ENCODE peak calls at places on chromosomes 12 and 14, in seven cellular contexts. One of them, this sample, is unnamed.

GRCh38 chr12:56631790-56632700 is 1.9 kb upstream of the BAZ2A start:
- DNase-seq in stomach: peak
- DNase-seq in prostate gland: peak
- DNase-seq in suprapubic skin: peak
- DNase-seq in spleen: peak
- DNase-seq in sigmoid colon: peak
- DNase-seq in GM23338: peak
- DNase-seq in this sample: peak

GRCh38 chr12:56682323-56682722 is 5.8 kb downstream of the PTGES3 start:
- DNase-seq in stomach: peak
- DNase-seq in prostate gland: no peak
- DNase-seq in suprapubic skin: no peak
- DNase-seq in spleen: peak
- DNase-seq in sigmoid colon: no peak
- DNase-seq in GM23338: no peak
- DNase-seq in this sample: no peak

GRCh38 chr14:77063581-77064289 is 34.3 kb upstream of the CIPC start:
- DNase-seq in stomach: no peak
- DNase-seq in prostate gland: no peak
- DNase-seq in suprapubic skin: no peak
- DNase-seq in spleen: no peak
- DNase-seq in sigmoid colon: no peak
- DNase-seq in GM23338: no peak
- DNase-seq in this sample: no peak

GRCh38 chr14:80726211-80726610 is 215.3 kb downstream of the CEP128 start:
- DNase-seq in stomach: no peak
- DNase-seq in prostate gland: no peak
- DNase-seq in suprapubic skin: no peak
- DNase-seq in spleen: no peak
- DNase-seq in sigmoid colon: no peak
- DNase-seq in GM23338: no peak
- DNase-seq in this sample: no peak

GRCh38 chr14:87102979-87103378 is 890.0 kb downstream of the GALC start:
- DNase-seq in stomach: no peak
- DNase-seq in prostate gland: no peak
- DNase-seq in suprapubic skin: no peak
- DNase-seq in spleen: no peak
- DNase-seq in sigmoid colon: no peak
- DNase-seq in GM23338: no peak
- DNase-seq in this sample: no peak

GRCh38 chr12:106519587-106519986 is 63.2 kb upstream of the RFX4 start:
- DNase-seq in stomach: no peak
- DNase-seq in prostate gland: no peak
- DNase-seq in suprapubic skin: no peak
- DNase-seq in spleen: no peak
- DNase-seq in sigmoid colon: no peak
- DNase-seq in GM23338: no peak
- DNase-seq in this sample: no peak

GRCh38 chr14:35304812-35305462 is 12.8 kb downstream of the PSMA6 start:
- DNase-seq in stomach: no peak
- DNase-seq in prostate gland: no peak
- DNase-seq in suprapubic skin: no peak
- DNase-seq in spleen: no peak
- DNase-seq in sigmoid colon: no peak
- DNase-seq in GM23338: no peak
- DNase-seq in this sample: no peak

GRCh38 chr12:116127858-116128257 is 149.6 kb downstream of the MED13L start:
- DNase-seq in stomach: no peak
- DNase-seq in prostate gland: no peak
- DNase-seq in suprapubic skin: no peak
- DNase-seq in spleen: no peak
- DNase-seq in sigmoid colon: no peak
- DNase-seq in GM23338: no peak
- DNase-seq in this sample: no peak

GRCh38 chr12:98821849-98822248 is 176.8 kb downstream of the APAF1 start:
- DNase-seq in stomach: no peak
- DNase-seq in prostate gland: no peak
- DNase-seq in suprapubic skin: no peak
- DNase-seq in spleen: no peak
- DNase-seq in sigmoid colon: no peak
- DNase-seq in GM23338: no peak
- DNase-seq in this sample: no peak

GRCh38 chr12:23906329-23906728 is 43.1 kb downstream of the SOX5 start:
- DNase-seq in stomach: no peak
- DNase-seq in prostate gland: no peak
- DNase-seq in suprapubic skin: no peak
- DNase-seq in spleen: no peak
- DNase-seq in sigmoid colon: no peak
- DNase-seq in GM23338: peak
- DNase-seq in this sample: peak

GRCh38 chr12:56676851-56677601 is 11.1 kb downstream of the PTGES3 start:
- DNase-seq in stomach: no peak
- DNase-seq in prostate gland: no peak
- DNase-seq in suprapubic skin: peak
- DNase-seq in spleen: peak
- DNase-seq in sigmoid colon: no peak
- DNase-seq in GM23338: no peak
- DNase-seq in this sample: no peak

GRCh38 chr12:96225003-96225855 is 31.1 kb downstream of the ELK3 start:
- DNase-seq in stomach: no peak
- DNase-seq in prostate gland: no peak
- DNase-seq in suprapubic skin: no peak
- DNase-seq in spleen: no peak
- DNase-seq in sigmoid colon: no peak
- DNase-seq in GM23338: no peak
- DNase-seq in this sample: no peak

GRCh38 chr12:26651566-26652188 is 181.3 kb downstream of the ITPR2 start:
- DNase-seq in stomach: peak
- DNase-seq in prostate gland: peak
- DNase-seq in suprapubic skin: no peak
- DNase-seq in spleen: no peak
- DNase-seq in sigmoid colon: no peak
- DNase-seq in GM23338: peak
- DNase-seq in this sample: peak

GRCh38 chr12:52667509-52667908 is 12.7 kb downstream of the KRT1 start:
- DNase-seq in stomach: no peak
- DNase-seq in prostate gland: no peak
- DNase-seq in suprapubic skin: no peak
- DNase-seq in spleen: no peak
- DNase-seq in sigmoid colon: no peak
- DNase-seq in GM23338: peak
- DNase-seq in this sample: no peak

GRCh38 chr14:94100847-94101246 is 9.7 kb upstream of the IFI27 start:
- DNase-seq in stomach: no peak
- DNase-seq in prostate gland: no peak
- DNase-seq in suprapubic skin: no peak
- DNase-seq in spleen: no peak
- DNase-seq in sigmoid colon: no peak
- DNase-seq in GM23338: no peak
- DNase-seq in this sample: no peak

GRCh38 chr12:70070494-70071007 is 172.7 kb upstream of the CNOT2 start:
- DNase-seq in stomach: no peak
- DNase-seq in prostate gland: no peak
- DNase-seq in suprapubic skin: no peak
- DNase-seq in spleen: no peak
- DNase-seq in sigmoid colon: no peak
- DNase-seq in GM23338: no peak
- DNase-seq in this sample: no peak

GRCh38 chr14:21669284-21669683 is 4.3 kb downstream of the OR4E1 start:
- DNase-seq in stomach: no peak
- DNase-seq in prostate gland: no peak
- DNase-seq in suprapubic skin: no peak
- DNase-seq in spleen: no peak
- DNase-seq in sigmoid colon: no peak
- DNase-seq in GM23338: no peak
- DNase-seq in this sample: peak

GRCh38 chr12:132610051-132610759 is at the start of gene LRCOL1:
- DNase-seq in stomach: no peak
- DNase-seq in prostate gland: no peak
- DNase-seq in suprapubic skin: no peak
- DNase-seq in spleen: no peak
- DNase-seq in sigmoid colon: no peak
- DNase-seq in GM23338: no peak
- DNase-seq in this sample: no peak

GRCh38 chr14:61498303-61498702 is 176.9 kb downstream of the PRKCH start:
- DNase-seq in stomach: no peak
- DNase-seq in prostate gland: no peak
- DNase-seq in suprapubic skin: no peak
- DNase-seq in spleen: no peak
- DNase-seq in sigmoid colon: no peak
- DNase-seq in GM23338: no peak
- DNase-seq in this sample: no peak

GRCh38 chr12:52918351-52918750 is 13.5 kb upstream of the KRT8 start:
- DNase-seq in stomach: no peak
- DNase-seq in prostate gland: no peak
- DNase-seq in suprapubic skin: no peak
- DNase-seq in spleen: no peak
- DNase-seq in sigmoid colon: no peak
- DNase-seq in GM23338: no peak
- DNase-seq in this sample: no peak

GRCh38 chr14:90759370-90760054 is 56.7 kb downstream of the TTC7B start:
- DNase-seq in stomach: peak
- DNase-seq in prostate gland: no peak
- DNase-seq in suprapubic skin: peak
- DNase-seq in spleen: no peak
- DNase-seq in sigmoid colon: no peak
- DNase-seq in GM23338: no peak
- DNase-seq in this sample: no peak

GRCh38 chr14:63308723-63309317 is 9.9 kb downstream of the GPHB5 start:
- DNase-seq in stomach: no peak
- DNase-seq in prostate gland: no peak
- DNase-seq in suprapubic skin: no peak
- DNase-seq in spleen: no peak
- DNase-seq in sigmoid colon: no peak
- DNase-seq in GM23338: peak
- DNase-seq in this sample: peak

GRCh38 chr12:90741611-90742010 is 213.4 kb downstream of the CCER1 start:
- DNase-seq in stomach: no peak
- DNase-seq in prostate gland: no peak
- DNase-seq in suprapubic skin: no peak
- DNase-seq in spleen: no peak
- DNase-seq in sigmoid colon: no peak
- DNase-seq in GM23338: no peak
- DNase-seq in this sample: no peak

GRCh38 chr12:3597526-3598210 is 106.7 kb downstream of the PRMT8 start:
- DNase-seq in stomach: no peak
- DNase-seq in prostate gland: no peak
- DNase-seq in suprapubic skin: no peak
- DNase-seq in spleen: peak
- DNase-seq in sigmoid colon: peak
- DNase-seq in GM23338: no peak
- DNase-seq in this sample: no peak
- TF ChIP-seq POLR2AphosphoS5 in stomach: no peak
- TF ChIP-seq POLR2AphosphoS5 in prostate gland: no peak
- TF ChIP-seq POLR2AphosphoS5 in suprapubic skin: no peak
- TF ChIP-seq POLR2AphosphoS5 in spleen: no peak
- TF ChIP-seq POLR2AphosphoS5 in sigmoid colon: no peak
- TF ChIP-seq POLR2AphosphoS5 in GM23338: no peak
- TF ChIP-seq POLR2AphosphoS5 in this sample: no peak

GRCh38 chr12:119156401-119156800 is 22.3 kb upstream of the HSPB8 start:
- DNase-seq in stomach: no peak
- DNase-seq in prostate gland: no peak
- DNase-seq in suprapubic skin: no peak
- DNase-seq in spleen: peak
- DNase-seq in sigmoid colon: no peak
- DNase-seq in GM23338: peak
- DNase-seq in this sample: no peak
- TF ChIP-seq POLR2AphosphoS5 in stomach: no peak
- TF ChIP-seq POLR2AphosphoS5 in prostate gland: no peak
- TF ChIP-seq POLR2AphosphoS5 in suprapubic skin: no peak
- TF ChIP-seq POLR2AphosphoS5 in spleen: no peak
- TF ChIP-seq POLR2AphosphoS5 in sigmoid colon: no peak
- TF ChIP-seq POLR2AphosphoS5 in GM23338: no peak
- TF ChIP-seq POLR2AphosphoS5 in this sample: no peak

GRCh38 chr14:69288001-69288771 is 28.2 kb downstream of the GALNT16 start:
- DNase-seq in stomach: peak
- DNase-seq in prostate gland: no peak
- DNase-seq in suprapubic skin: peak
- DNase-seq in spleen: no peak
- DNase-seq in sigmoid colon: peak
- DNase-seq in GM23338: peak
- DNase-seq in this sample: peak
- TF ChIP-seq POLR2AphosphoS5 in stomach: no peak
- TF ChIP-seq POLR2AphosphoS5 in prostate gland: no peak
- TF ChIP-seq POLR2AphosphoS5 in suprapubic skin: no peak
- TF ChIP-seq POLR2AphosphoS5 in spleen: no peak
- TF ChIP-seq POLR2AphosphoS5 in sigmoid colon: peak
- TF ChIP-seq POLR2AphosphoS5 in GM23338: no peak
- TF ChIP-seq POLR2AphosphoS5 in this sample: no peak

DNA sequence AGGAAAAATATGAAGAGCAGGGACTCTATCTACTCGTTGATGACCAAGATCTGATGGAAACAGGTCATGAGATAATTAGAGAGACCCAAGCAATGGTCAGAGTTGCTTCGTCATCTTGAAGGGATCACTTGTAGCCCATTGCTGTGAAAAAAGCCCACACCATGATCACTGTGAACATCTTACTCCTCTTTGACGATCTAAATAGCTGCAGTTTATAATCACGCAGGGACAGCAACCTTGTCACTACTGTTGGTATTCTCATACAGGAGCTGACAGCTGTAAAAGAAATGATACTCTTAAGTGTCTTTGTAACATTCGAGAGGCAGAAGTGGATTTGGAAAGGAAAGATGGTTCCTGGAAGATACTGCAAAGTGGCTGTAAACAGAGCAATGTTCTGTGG is 33.7 kb upstream of the RERGL start:
- DNase-seq in stomach: no peak
- DNase-seq in prostate gland: no peak
- DNase-seq in suprapubic skin: no peak
- DNase-seq in spleen: no peak
- DNase-seq in sigmoid colon: no peak
- DNase-seq in GM23338: no peak
- DNase-seq in this sample: no peak
- TF ChIP-seq POLR2AphosphoS5 in stomach: no peak
- TF ChIP-seq POLR2AphosphoS5 in prostate gland: no peak
- TF ChIP-seq POLR2AphosphoS5 in suprapubic skin: no peak
- TF ChIP-seq POLR2AphosphoS5 in spleen: no peak
- TF ChIP-seq POLR2AphosphoS5 in sigmoid colon: no peak
- TF ChIP-seq POLR2AphosphoS5 in GM23338: no peak
- TF ChIP-seq POLR2AphosphoS5 in this sample: no peak

GRCh38 chr12:54377797-54378515 is 6.6 kb downstream of the ZNF385A start:
- DNase-seq in stomach: no peak
- DNase-seq in prostate gland: no peak
- DNase-seq in suprapubic skin: no peak
- DNase-seq in spleen: no peak
- DNase-seq in sigmoid colon: no peak
- DNase-seq in GM23338: no peak
- DNase-seq in this sample: no peak

GRCh38 chr12:54381136-54381535 is 3.4 kb downstream of the ZNF385A start:
- DNase-seq in stomach: no peak
- DNase-seq in prostate gland: no peak
- DNase-seq in suprapubic skin: no peak
- DNase-seq in spleen: no peak
- DNase-seq in sigmoid colon: no peak
- DNase-seq in GM23338: no peak
- DNase-seq in this sample: no peak

GRCh38 chr12:54378791-54379400 is 5.6 kb downstream of the ZNF385A start:
- DNase-seq in stomach: peak
- DNase-seq in prostate gland: no peak
- DNase-seq in suprapubic skin: no peak
- DNase-seq in spleen: peak
- DNase-seq in sigmoid colon: peak
- DNase-seq in GM23338: peak
- DNase-seq in this sample: peak

GRCh38 chr12:54376596-54377468 is 7.7 kb downstream of the ZNF385A start:
- DNase-seq in stomach: no peak
- DNase-seq in prostate gland: no peak
- DNase-seq in suprapubic skin: no peak
- DNase-seq in spleen: no peak
- DNase-seq in sigmoid colon: no peak
- DNase-seq in GM23338: no peak
- DNase-seq in this sample: no peak

GRCh38 chr12:54379401-54380201 is 4.9 kb downstream of the ZNF385A start:
- DNase-seq in stomach: peak
- DNase-seq in prostate gland: peak
- DNase-seq in suprapubic skin: peak
- DNase-seq in spleen: peak
- DNase-seq in sigmoid colon: peak
- DNase-seq in GM23338: peak
- DNase-seq in this sample: peak
- TF ChIP-seq POLR2AphosphoS5 in stomach: no peak
- TF ChIP-seq POLR2AphosphoS5 in prostate gland: peak
- TF ChIP-seq POLR2AphosphoS5 in suprapubic skin: no peak
- TF ChIP-seq POLR2AphosphoS5 in spleen: peak
- TF ChIP-seq POLR2AphosphoS5 in sigmoid colon: peak
- TF ChIP-seq POLR2AphosphoS5 in GM23338: no peak
- TF ChIP-seq POLR2AphosphoS5 in this sample: no peak

This sample was measured in HepG2.